ENCODE peak calls at places on chromosomes 13 and 19, in four cellular contexts. R is GM18507, P is iris pigment epithelial cell, M is caudate nucleus. J is an unnamed sample.

GRCh38 chr13:64553411-64554129 is 2676.6 kb downstream of the PCDH9 start:
- DNase-seq in R (no peak), P (peak; percentile 79), M (no peak), J (no peak)

GRCh38 chr13:19658192-19658591 is 24.7 kb downstream of the MPHOSPH8 start:
- DNase-seq in R (no peak), P (no peak), M (no peak), J (no peak)

GRCh38 chr19:8046569-8047165 is 5.9 kb upstream of the CCL25 start:
- DNase-seq in R (no peak), P (no peak), M (no peak), J (no peak)

GRCh38 chr13:74133657-74134201 is 475 bp downstream of the KLF12 start:
- DNase-seq in R (peak; percentile 55), P (peak; percentile 96), M (peak; percentile 19), J (peak; percentile 64)

GRCh38 chr13:53126803-53127202 is 98.2 kb downstream of the OLFM4 start:
- DNase-seq in R (no peak), P (no peak), M (no peak), J (no peak)

GRCh38 chr13:41178040-41178439 is 16.3 kb downstream of the KBTBD7 start:
- DNase-seq in R (no peak), P (peak; percentile 51), M (no peak), J (no peak)

GRCh38 chr19:2294377-2295335 is 12.7 kb upstream of the PEAK3 start:
- DNase-seq in R (no peak), P (no peak), M (no peak), J (no peak)

GRCh38 chr19:2270157-2270571 is 11.8 kb downstream of the PEAK3 start:
- DNase-seq in R (no peak), P (no peak), M (no peak), J (no peak)

GRCh38 chr19:1254081-1254527 is 5.7 kb downstream of the MIDN start:
- DNase-seq in R (no peak), P (peak; percentile 21), M (no peak), J (no peak)

GRCh38 chr13:25973085-25973484 is 78.7 kb downstream of the SHISA2 start:
- DNase-seq in R (no peak), P (no peak), M (no peak), J (no peak)

GRCh38 chr13:112987625-112988024 is 18.6 kb downstream of the MCF2L start:
- DNase-seq in R (no peak), P (no peak), M (no peak), J (no peak)

GRCh38 chr13:76223565-76223964 is 587.4 kb downstream of the LMO7 start:
- DNase-seq in R (no peak), P (no peak), M (no peak), J (no peak)

GRCh38 chr13:73096173-73097117 is 37.6 kb downstream of the KLF5 start:
- DNase-seq in R (no peak), P (no peak), M (no peak), J (no peak)

GRCh38 chr13:97133955-97134354 is 88.2 kb upstream of the MBNL2 start:
- DNase-seq in R (no peak), P (no peak), M (no peak), J (no peak)

GRCh38 chr13:46516624-46517318 is 36.2 kb upstream of the LRCH1 start:
- DNase-seq in R (no peak), P (no peak), M (no peak), J (no peak)

J was measured in GM12878.